ENCODE peak calls at places on chromosomes 13 and 19, in four cellular contexts. D is PC-3; C is cardiac muscle cell; Q is activated CD4-positive, alpha-beta T cell treated with anti-CD3 and anti-CD28 coated beads for 48 hours. I is an unnamed sample.
A peak's percentile ranks its signal among the peaks of the same experiment; 100 is the strongest.

GRCh38 chr19:17743874-17744273 is 7.4 kb upstream of the FCHO1 start:
- DNase-seq in D (peak; percentile 36), C (peak; percentile 70), Q (no peak), I (no peak)

GRCh38 chr13:23986619-23987018 is 89.3 kb upstream of the C1QTNF9B start:
- DNase-seq in D (no peak), C (peak; percentile 99), Q (no peak), I (peak; percentile 8)

GRCh38 chr19:15463865-15464371 is 426 bp downstream of the RASAL3 start:
- DNase-seq in D (no peak), C (no peak), Q (peak; percentile 84), I (no peak)

GRCh38 chr19:20478936-20479335 is 86.6 kb downstream of the ZNF737 start:
- DNase-seq in D (no peak), C (no peak), Q (no peak), I (no peak)

GRCh38 chr13:20102776-20103175 is 58.1 kb downstream of the GJA3 start:
- DNase-seq in D (no peak), C (no peak), Q (no peak), I (no peak)

GRCh38 chr19:7614859-7615741 is 14.2 kb downstream of the XAB2 start:
- DNase-seq in D (no peak), C (no peak), Q (no peak), I (no peak)

GRCh38 chr13:24616514-24616913 is 63.7 kb upstream of the ATP12A start:
- DNase-seq in D (no peak), C (no peak), Q (no peak), I (no peak)

GRCh38 chr19:33719366-33720154 is 77.1 kb upstream of the KCTD15 start:
- DNase-seq in D (no peak), C (no peak), Q (no peak), I (no peak)

GRCh38 chr13:26442541-26442940 is 114.9 kb upstream of the WASF3 start:
- DNase-seq in D (no peak), C (no peak), Q (no peak), I (no peak)

GRCh38 chr19:51246153-51246552 is 4.7 kb upstream of the SIGLECL1 start:
- DNase-seq in D (peak; percentile 46), C (peak; percentile 41), Q (no peak), I (peak; percentile 22)

GRCh38 chr13:25114220-25114619 is 18.3 kb downstream of the PABPC3 start:
- DNase-seq in D (peak; percentile 81), C (peak; percentile 82), Q (peak; percentile 78), I (peak; percentile 87)

GRCh38 chr19:42270346-42271044 is 1.4 kb downstream of the CIC start:
- DNase-seq in D (peak; percentile 57), C (peak; percentile 55), Q (peak; percentile 79), I (peak; percentile 67)

GRCh38 chr19:45591004-45591637 is 6.5 kb upstream of the OPA3 start:
- DNase-seq in D (no peak), C (no peak), Q (peak; percentile 71), I (no peak)

GRCh38 chr19:8487137-8487851 is 15.1 kb downstream of the PRAM1 start:
- DNase-seq in D (no peak), C (no peak), Q (peak; percentile 73), I (no peak)

GRCh38 chr19:16661480-16662034 is 618 bp downstream of the TMEM38A start:
- DNase-seq in D (no peak), C (no peak), Q (peak; percentile 11), I (no peak)

GRCh38 chr19:50933640-50934039 is 19.2 kb downstream of the KLK5 start:
- DNase-seq in D (peak; percentile 96), C (peak; percentile 35), Q (no peak), I (no peak)

GRCh38 chr19:1389033-1389940 is 5.6 kb downstream of the NDUFS7 start:
- DNase-seq in D (no peak), C (no peak), Q (no peak), I (no peak)

GRCh38 chr19:16588824-16589577 is 16.8 kb upstream of the SLC35E1 start:
- DNase-seq in D (no peak), C (no peak), Q (no peak), I (no peak)